ENCODE peak calls at places on chromosome 7, in ten cellular contexts. J, E, U, X, S, K, P, L, O and H are unnamed samples.

GRCh38 chr7:80634505-80634904 is 3.9 kb upstream of the CD36 start:
- DNase-seq in J (peak), E (no peak), U (peak), X (peak), S (no peak), K (peak), P (no peak), L (no peak), O (peak), H (no peak)

GRCh38 chr7:45974540-45975360 is 53.7 kb upstream of the IGFBP3 start:
- DNase-seq in J (no peak), E (no peak), U (peak), X (no peak), S (no peak), K (no peak), P (no peak), L (no peak), O (no peak), H (no peak)

GRCh38 chr7:122013070-122013469 is 131.0 kb downstream of the AASS start:
- DNase-seq in J (peak), E (no peak), U (no peak), X (no peak), S (no peak), K (no peak), P (peak), L (no peak), O (no peak), H (no peak)

GRCh38 chr7:157751951-157752673 is 415.3 kb downstream of the DNAJB6 start:
- DNase-seq in J (no peak), E (no peak), U (no peak), X (no peak), S (no peak), K (no peak), P (no peak), L (no peak), O (no peak), H (no peak)

GRCh38 chr7:79282051-79282694 is 171.3 kb downstream of the MAGI2 start:
- DNase-seq in J (peak), E (peak), U (no peak), X (peak), S (no peak), K (peak), P (no peak), L (no peak), O (peak), H (peak)

GRCh38 chr7:102004229-102004628 is 186.8 kb downstream of the CUX1 start:
- DNase-seq in J (no peak), E (no peak), U (no peak), X (no peak), S (no peak), K (peak), P (no peak), L (no peak), O (peak), H (peak)

GRCh38 chr7:106840342-106840741 is 24.7 kb upstream of the PIK3CG start:
- DNase-seq in J (peak), E (no peak), U (no peak), X (no peak), S (no peak), K (peak), P (no peak), L (no peak), O (peak), H (no peak)

GRCh38 chr7:101950450-101951119 is 133.2 kb downstream of the CUX1 start:
- DNase-seq in J (no peak), E (no peak), U (no peak), X (peak), S (no peak), K (peak), P (no peak), L (no peak), O (peak), H (peak)

GRCh38 chr7:65749518-65749917 is 123.4 kb upstream of the VKORC1L1 start:
- DNase-seq in J (no peak), E (no peak), U (no peak), X (no peak), S (no peak), K (no peak), P (no peak), L (no peak), O (no peak), H (no peak)

GRCh38 chr7:151764056-151764920 is 112.6 kb downstream of the PRKAG2 start:
- DNase-seq in J (no peak), E (no peak), U (no peak), X (no peak), S (no peak), K (no peak), P (no peak), L (no peak), O (no peak), H (no peak)

GRCh38 chr7:98733036-98733435 is 116.0 kb downstream of the NPTX2 start:
- DNase-seq in J (peak), E (no peak), U (peak), X (peak), S (no peak), K (peak), P (peak), L (peak), O (peak), H (peak)

GRCh38 chr7:50411333-50412028 is 38.7 kb downstream of the FIGNL1 start:
- DNase-seq in J (no peak), E (no peak), U (no peak), X (no peak), S (no peak), K (no peak), P (peak), L (no peak), O (no peak), H (no peak)

GRCh38 chr7:122305475-122306319 is 1.1 kb upstream of the FEZF1 start:
- DNase-seq in J (no peak), E (no peak), U (no peak), X (peak), S (no peak), K (no peak), P (no peak), L (no peak), O (no peak), H (peak)

GRCh38 chr7:26686448-26686981 is 177.9 kb downstream of the SKAP2 start:
- DNase-seq in J (peak), E (no peak), U (peak), X (peak), S (no peak), K (peak), P (peak), L (no peak), O (peak), H (peak)

GRCh38 chr7:117942780-117943179 is 69.5 kb upstream of the CTTNBP2 start:
- DNase-seq in J (no peak), E (no peak), U (no peak), X (no peak), S (no peak), K (no peak), P (no peak), L (no peak), O (no peak), H (no peak)

GRCh38 chr7:117950601-117951278 is 77.5 kb upstream of the CTTNBP2 start:
- DNase-seq in J (peak), E (no peak), U (no peak), X (peak), S (no peak), K (no peak), P (no peak), L (peak), O (no peak), H (no peak)

GRCh38 chr7:117949232-117949631 is 76.0 kb upstream of the CTTNBP2 start:
- DNase-seq in J (peak), E (no peak), U (no peak), X (peak), S (no peak), K (no peak), P (no peak), L (no peak), O (peak), H (no peak)

GRCh38 chr7:117941138-117941810 is 68.0 kb upstream of the CTTNBP2 start:
- DNase-seq in J (no peak), E (no peak), U (no peak), X (no peak), S (no peak), K (no peak), P (no peak), L (no peak), O (no peak), H (no peak)

DNA sequence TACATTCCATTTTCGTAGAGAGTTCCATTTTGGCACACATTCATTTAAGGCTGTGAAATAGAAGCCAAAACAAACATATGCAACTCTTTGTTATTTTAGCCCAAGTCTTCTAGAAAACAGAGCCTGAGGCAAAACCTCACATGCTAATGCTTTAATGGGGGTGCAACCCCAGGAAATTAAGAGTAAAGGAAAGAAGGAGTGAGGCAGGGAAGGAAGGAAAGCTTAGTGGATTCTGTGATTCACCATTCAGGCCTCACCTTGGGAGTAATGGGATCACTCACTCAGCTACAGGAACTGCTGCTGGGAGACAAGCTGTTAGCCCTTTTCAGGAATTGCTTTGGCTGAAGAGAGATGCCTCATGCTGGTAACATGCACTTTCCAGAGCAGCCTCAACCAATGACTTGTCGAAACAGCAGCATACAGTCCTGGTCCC is 73.0 kb upstream of the CTTNBP2 start:
- DNase-seq in J (peak), E (no peak), U (no peak), X (peak), S (no peak), K (no peak), P (no peak), L (no peak), O (peak), H (no peak)
- TF ChIP-seq CTCF in J (no peak), E (no peak), U (no peak), X (no peak), S (no peak), K (no peak), P (no peak), L (no peak), O (no peak), H (no peak)

GRCh38 chr7:29087840-29088169 is 58.5 kb downstream of the CPVL start:
- DNase-seq in J (no peak), E (no peak), U (no peak), X (no peak), S (no peak), K (no peak), P (no peak), L (no peak), O (no peak), H (no peak)

GRCh38 chr7:29086545-29086944 is 59.8 kb downstream of the CPVL start:
- DNase-seq in J (no peak), E (no peak), U (no peak), X (no peak), S (no peak), K (no peak), P (no peak), L (no peak), O (no peak), H (no peak)

GRCh38 chr7:29091121-29091601 is 55.2 kb downstream of the CPVL start:
- DNase-seq in J (no peak), E (no peak), U (no peak), X (no peak), S (no peak), K (peak), P (peak), L (no peak), O (no peak), H (no peak)

GRCh38 chr7:29095666-29096560 is 50.4 kb downstream of the CPVL start:
- DNase-seq in J (no peak), E (no peak), U (no peak), X (no peak), S (no peak), K (peak), P (no peak), L (no peak), O (no peak), H (no peak)

DNA sequence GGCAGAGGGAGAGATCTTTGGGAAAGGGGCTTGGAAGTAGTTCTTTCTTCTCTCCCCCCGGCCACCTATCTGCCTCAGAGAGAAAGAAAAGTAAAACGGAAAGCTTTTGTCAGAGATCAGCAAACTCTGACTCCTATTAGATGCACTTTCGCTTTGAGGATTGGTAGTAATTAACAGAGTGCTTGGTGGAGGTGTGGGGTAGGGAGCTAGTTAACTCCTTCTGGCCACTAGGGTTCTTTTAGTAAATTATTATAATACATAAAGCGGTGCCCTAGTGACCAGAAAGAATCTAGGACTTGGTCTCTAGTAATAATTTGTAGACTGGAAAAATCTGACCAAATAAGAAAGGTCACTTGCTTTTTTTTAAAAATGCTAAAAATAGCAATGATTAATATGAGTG is 54.6 kb downstream of the CPVL start:
- DNase-seq in J (no peak), E (no peak), U (no peak), X (no peak), S (no peak), K (peak), P (peak), L (no peak), O (no peak), H (no peak)
- TF ChIP-seq CTCF in J (no peak), E (no peak), U (no peak), X (no peak), S (no peak), K (no peak), P (no peak), L (no peak), O (peak), H (no peak)

GRCh38 chr7:117375380-117375779 is 51.9 kb downstream of the ASZ1 start:
- DNase-seq in J (no peak), E (no peak), U (no peak), X (peak), S (no peak), K (peak), P (no peak), L (no peak), O (no peak), H (no peak)
- TF ChIP-seq CTCF in J (peak), E (peak), U (no peak), X (peak), S (no peak), K (peak), P (no peak), L (no peak), O (peak), H (peak)

GRCh38 chr7:16422917-16423316 is 1.6 kb upstream of the CRPPA start:
- DNase-seq in J (no peak), E (no peak), U (no peak), X (no peak), S (no peak), K (no peak), P (no peak), L (no peak), O (no peak), H (no peak)

GRCh38 chr7:16422100-16422430 is 727 bp upstream of the CRPPA start:
- DNase-seq in J (no peak), E (no peak), U (no peak), X (no peak), S (no peak), K (peak), P (no peak), L (no peak), O (peak), H (no peak)

GRCh38 chr7:16420649-16421332 is 547 bp downstream of the CRPPA start:
- DNase-seq in J (peak), E (peak), U (peak), X (peak), S (peak), K (peak), P (peak), L (peak), O (peak), H (peak)

GRCh38 chr7:16420329-16420648 is 1.0 kb downstream of the CRPPA start:
- DNase-seq in J (no peak), E (no peak), U (no peak), X (no peak), S (no peak), K (no peak), P (no peak), L (no peak), O (no peak), H (no peak)

DNA sequence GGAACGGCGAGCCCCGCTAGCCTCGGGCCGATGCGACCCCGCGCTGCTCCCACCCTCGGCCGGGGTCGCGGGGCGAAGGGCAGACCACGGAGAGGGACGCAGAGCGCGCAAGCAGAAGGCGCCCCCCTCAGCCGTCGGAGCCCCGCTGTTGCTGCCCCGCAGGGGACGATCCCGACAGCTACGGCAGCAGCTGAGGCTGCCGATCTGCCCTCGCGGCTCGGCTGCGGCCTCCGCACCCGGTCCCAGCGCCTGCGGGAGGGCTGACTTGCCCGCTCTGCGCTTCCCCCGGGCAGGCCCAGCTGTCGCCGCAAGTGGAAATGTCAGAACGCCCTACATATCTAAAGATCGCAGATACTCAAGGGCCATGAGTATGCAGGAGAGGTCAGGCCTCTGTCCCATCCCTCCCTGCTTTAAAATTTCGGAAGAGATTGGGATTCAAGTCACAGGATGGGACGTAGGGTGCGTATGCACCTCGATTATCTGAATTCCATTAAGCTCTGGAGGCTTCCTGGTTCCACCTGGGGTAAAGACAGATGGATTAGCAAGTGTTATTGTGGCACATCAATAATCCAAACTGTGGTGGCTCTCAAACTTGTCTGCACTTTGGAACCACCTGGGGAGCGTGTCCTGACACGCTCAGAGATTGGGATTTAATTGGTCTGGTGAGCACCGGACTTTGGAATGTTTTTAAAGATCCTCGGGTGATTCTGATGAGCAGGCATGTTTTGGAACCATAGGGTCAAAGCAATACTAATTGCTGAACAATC is at the start of gene CRPPA:
- DNase-seq in J (peak), E (peak), U (peak), X (no peak), S (peak), K (peak), P (peak), L (peak), O (peak), H (peak)
- TF ChIP-seq CTCF in J (no peak), E (no peak), U (peak), X (no peak), S (no peak), K (no peak), P (no peak), L (no peak), O (no peak), H (no peak)